ENCODE peak calls at places on chromosomes 2 and 18, in six cellular contexts. P is AG04450, T is ovary, A is right lobe of liver, Y is HCT116, Z is Peyer's patch. C is an unnamed sample.

GRCh38 chr18:51668101-51668500 is 470.6 kb upstream of the MEX3C start:
- DNase-seq in P (peak), T (peak), A (no peak), Y (peak), Z (no peak), C (peak)

GRCh38 chr18:74337155-74337911 is 21.7 kb downstream of the C18orf63 start:
- DNase-seq in P (no peak), T (no peak), A (no peak), Y (no peak), Z (no peak), C (no peak)

GRCh38 chr2:162118166-162119031 is 33.6 kb downstream of the GCG start:
- DNase-seq in P (peak), T (no peak), A (no peak), Y (no peak), Z (no peak), C (peak)

GRCh38 chr2:26976242-26976641 is 5.8 kb downstream of the MAPRE3 start:
- DNase-seq in P (no peak), T (no peak), A (no peak), Y (no peak), Z (no peak), C (no peak)

GRCh38 chr2:44246436-44246835 is 28.8 kb upstream of the SLC3A1 start:
- DNase-seq in P (no peak), T (no peak), A (no peak), Y (no peak), Z (no peak), C (no peak)

GRCh38 chr2:157439792-157440186 is 4.1 kb downstream of the CYTIP start:
- DNase-seq in P (no peak), T (no peak), A (no peak), Y (no peak), Z (no peak), C (no peak)

GRCh38 chr18:55787674-55788073 is 199.7 kb upstream of the TCF4 start:
- DNase-seq in P (no peak), T (no peak), A (no peak), Y (no peak), Z (no peak), C (no peak)

GRCh38 chr2:50444286-50444685 is 587.6 kb downstream of the NRXN1 start:
- DNase-seq in P (no peak), T (no peak), A (no peak), Y (no peak), Z (no peak), C (no peak)

GRCh38 chr2:238709324-238709723 is 138.6 kb upstream of the TWIST2 start:
- DNase-seq in P (no peak), T (no peak), A (no peak), Y (no peak), Z (no peak), C (no peak)

GRCh38 chr18:23331091-23331920 is 121.8 kb upstream of the RIOK3 start:
- DNase-seq in P (no peak), T (no peak), A (no peak), Y (no peak), Z (no peak), C (no peak)

GRCh38 chr2:26672112-26672817 is 20.3 kb upstream of the KCNK3 start:
- DNase-seq in P (no peak), T (no peak), A (peak), Y (no peak), Z (no peak), C (no peak)

DNA sequence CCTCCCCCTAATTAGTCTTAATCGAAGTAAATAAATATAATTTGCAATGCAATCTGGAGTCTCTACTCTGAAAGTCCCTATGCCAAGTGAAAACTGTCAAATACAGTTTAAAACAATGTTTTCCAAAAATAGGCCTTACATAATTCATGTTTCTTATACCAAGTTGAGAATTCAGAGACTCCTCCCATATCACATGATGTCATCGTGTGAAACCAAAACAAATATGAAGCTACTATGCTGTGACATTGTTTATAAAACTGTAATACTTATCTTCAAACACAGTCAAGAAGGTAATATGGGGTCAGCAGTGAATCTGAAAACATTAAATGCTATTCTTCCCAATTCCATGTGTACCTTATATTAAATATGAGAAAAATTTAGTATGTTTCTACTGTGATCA is 940.2 kb upstream of the FANCL start:
- DNase-seq in P (no peak), T (no peak), A (no peak), Y (no peak), Z (no peak), C (no peak)
- TF ChIP-seq CTCF in P (no peak), T (no peak), A (no peak), Y (no peak), Z (no peak), C (no peak)

DNA sequence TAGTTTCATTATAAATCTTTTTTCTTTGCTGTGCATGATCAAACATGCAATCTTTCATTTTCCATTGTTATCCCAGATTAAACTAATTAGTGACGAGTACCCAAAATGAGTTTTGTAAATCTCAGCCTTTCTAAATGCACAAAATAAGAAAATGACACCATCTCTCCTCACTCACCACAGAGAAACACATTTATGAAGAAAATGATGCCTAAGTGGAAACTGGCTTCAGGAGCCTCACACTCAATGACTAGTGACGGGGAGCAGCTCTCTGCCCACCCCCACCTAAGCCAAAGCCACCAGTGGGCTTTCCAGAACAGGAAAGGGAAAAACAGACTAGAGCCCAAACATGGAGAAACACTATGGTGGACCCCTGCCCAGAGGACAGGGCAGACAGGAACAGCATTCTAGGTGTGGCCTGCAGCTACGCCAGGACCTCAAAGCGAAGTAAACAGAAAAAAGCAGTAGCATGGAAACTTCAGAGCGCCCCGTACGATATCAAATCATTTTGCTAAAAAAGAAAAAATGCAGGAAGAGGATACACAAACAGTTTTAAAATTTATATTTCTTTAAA is 113.5 kb downstream of the RBMS1 start:
- DNase-seq in P (no peak), T (no peak), A (no peak), Y (no peak), Z (no peak), C (no peak)
- H3K4me3 ChIP-seq in P (no peak), T (no peak), A (no peak), Y (no peak), Z (no peak), C (no peak)

DNA sequence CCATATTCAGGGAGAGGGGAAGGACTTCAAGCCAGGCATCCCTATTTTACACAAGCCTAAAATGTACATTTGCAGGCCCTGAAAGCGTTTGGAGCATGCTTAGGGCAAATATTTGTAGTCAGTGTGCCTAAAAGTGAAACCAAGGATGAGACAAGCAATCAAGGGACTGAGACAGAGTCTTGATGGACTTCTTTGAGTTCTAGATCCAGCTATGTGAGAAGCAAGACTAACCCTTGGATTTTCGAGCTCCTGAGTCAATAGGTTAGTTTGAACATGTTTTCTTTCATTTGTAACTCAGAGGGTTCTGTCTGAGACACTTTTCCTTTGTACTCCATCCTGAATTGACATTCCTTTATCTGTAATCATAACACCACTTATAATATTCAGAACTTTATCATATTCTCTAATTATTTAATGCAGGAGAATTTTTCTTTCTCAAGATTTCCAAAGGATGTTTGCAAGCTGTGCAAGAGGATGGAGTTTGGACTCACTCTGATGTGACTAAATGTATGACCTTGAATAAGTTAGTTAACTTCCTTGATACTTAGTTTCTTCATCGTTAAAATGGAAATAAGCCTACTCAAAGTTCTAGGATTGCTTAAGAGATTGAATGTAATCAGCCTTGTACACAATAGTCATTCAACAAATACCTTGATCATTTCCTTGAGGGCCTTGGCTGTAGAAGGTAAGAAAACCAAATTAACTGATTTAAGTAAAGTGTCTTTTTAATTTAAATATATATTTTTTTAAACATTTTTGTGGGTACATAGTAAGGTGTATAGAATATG is 1237.8 kb upstream of the ZEB2 start:
- DNase-seq in P (no peak), T (no peak), A (no peak), Y (no peak), Z (no peak), C (no peak)
- TF ChIP-seq CTCF in P (no peak), T (no peak), A (no peak), Y (no peak), Z (no peak), C (no peak)

DNA sequence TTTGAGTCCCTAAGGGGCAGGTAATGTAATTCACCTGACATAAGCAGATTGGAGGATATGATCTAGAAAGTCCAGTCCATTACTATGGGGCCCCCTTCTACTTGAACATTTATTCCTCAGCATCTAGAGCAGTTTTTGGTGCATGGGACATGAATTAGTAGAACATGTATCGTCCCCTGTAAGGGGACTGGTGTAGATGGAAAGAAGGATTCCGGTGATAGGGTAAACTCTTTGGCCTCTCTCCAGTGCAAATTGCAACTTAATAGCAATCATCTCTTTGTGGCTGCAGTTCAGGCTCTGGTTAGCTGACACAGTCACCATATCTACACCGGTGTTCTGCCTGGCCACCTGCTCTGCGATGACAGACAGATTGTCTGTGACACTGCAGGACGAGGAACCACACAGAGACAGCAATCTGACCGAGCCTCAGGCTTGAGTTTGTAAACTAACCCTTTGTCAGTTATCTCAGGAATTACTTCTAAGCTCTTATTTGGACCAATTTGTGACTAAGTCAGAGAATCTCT is 6.4 kb upstream of the SLC8A1 start:
- DNase-seq in P (no peak), T (no peak), A (no peak), Y (no peak), Z (no peak), C (no peak)
- H3K4me3 ChIP-seq in P (no peak), T (no peak), A (no peak), Y (no peak), Z (no peak), C (no peak)